ENCODE peak calls at places on chromosomes 12 and 14, in nine cellular contexts. F, Z, B, J, D, W, P, E and A are unnamed samples.

GRCh38 chr12:127389923-127390322 is 877.0 kb upstream of the TMEM132C start:
- DNase-seq in F (no peak), Z (peak), B (no peak), J (peak), D (no peak), W (peak), P (no peak), E (peak), A (no peak)

GRCh38 chr12:90399317-90399716 is 555.7 kb downstream of the CCER1 start:
- DNase-seq in F (no peak), Z (no peak), B (no peak), J (no peak), D (no peak), W (no peak), P (no peak), E (peak), A (no peak)

GRCh38 chr14:73759183-73759713 is 45.1 kb upstream of the PNMA1 start:
- DNase-seq in F (peak), Z (peak), B (peak), J (peak), D (peak), W (no peak), P (peak), E (peak), A (no peak)

GRCh38 chr14:29805415-29806123 is 122.1 kb downstream of the PRKD1 start:
- DNase-seq in F (no peak), Z (peak), B (no peak), J (no peak), D (no peak), W (peak), P (no peak), E (peak), A (no peak)

GRCh38 chr12:130560321-130560720 is 155.8 kb downstream of the RIMBP2 start:
- DNase-seq in F (no peak), Z (no peak), B (no peak), J (no peak), D (no peak), W (no peak), P (no peak), E (no peak), A (no peak)

GRCh38 chr12:110741795-110742717 is 635 bp downstream of the PPP1CC start:
- DNase-seq in F (no peak), Z (peak), B (no peak), J (peak), D (no peak), W (peak), P (no peak), E (no peak), A (no peak)

GRCh38 chr12:27969011-27969900 is 3.3 kb downstream of the PTHLH start:
- DNase-seq in F (no peak), Z (peak), B (no peak), J (peak), D (no peak), W (peak), P (no peak), E (no peak), A (no peak)

GRCh38 chr14:72754949-72755348 is 139.0 kb downstream of the DPF3 start:
- DNase-seq in F (no peak), Z (no peak), B (no peak), J (no peak), D (no peak), W (no peak), P (no peak), E (no peak), A (no peak)

GRCh38 chr12:98198261-98198982 is 317.0 kb upstream of the TMPO start:
- DNase-seq in F (no peak), Z (no peak), B (no peak), J (no peak), D (no peak), W (peak), P (no peak), E (no peak), A (no peak)

GRCh38 chr12:75720807-75721206 is 209.4 kb upstream of the KRR1 start:
- DNase-seq in F (no peak), Z (peak), B (no peak), J (peak), D (no peak), W (peak), P (no peak), E (no peak), A (no peak)

GRCh38 chr12:122282066-122282465 is 15.8 kb upstream of the VPS33A start:
- DNase-seq in F (no peak), Z (peak), B (no peak), J (peak), D (no peak), W (peak), P (no peak), E (peak), A (no peak)

GRCh38 chr12:94070520-94070919 is 77.9 kb upstream of the PLXNC1 start:
- DNase-seq in F (no peak), Z (no peak), B (no peak), J (no peak), D (no peak), W (no peak), P (no peak), E (no peak), A (no peak)

GRCh38 chr12:121334513-121335343 is 17.5 kb downstream of the ANAPC5 start:
- DNase-seq in F (no peak), Z (peak), B (peak), J (peak), D (no peak), W (peak), P (no peak), E (peak), A (peak)

GRCh38 chr14:30417121-30417520 is 141.8 kb upstream of the G2E3 start:
- DNase-seq in F (no peak), Z (no peak), B (no peak), J (no peak), D (no peak), W (no peak), P (no peak), E (no peak), A (no peak)

GRCh38 chr14:64812412-64812811 is 67.3 kb downstream of the SPTB start:
- DNase-seq in F (peak), Z (no peak), B (peak), J (peak), D (no peak), W (peak), P (no peak), E (no peak), A (peak)

GRCh38 chr12:21239866-21240265 is 94.9 kb downstream of the SLCO1A2 start:
- DNase-seq in F (no peak), Z (peak), B (no peak), J (no peak), D (no peak), W (no peak), P (no peak), E (no peak), A (no peak)

GRCh38 chr14:63432888-63433552 is 110.2 kb downstream of the PPP2R5E start:
- DNase-seq in F (no peak), Z (no peak), B (no peak), J (no peak), D (no peak), W (no peak), P (no peak), E (no peak), A (no peak)

GRCh38 chr12:108126990-108127468 is 2.1 kb upstream of the WSCD2 start:
- DNase-seq in F (no peak), Z (no peak), B (no peak), J (no peak), D (no peak), W (no peak), P (no peak), E (no peak), A (no peak)

GRCh38 chr14:71623939-71624338 is 308.3 kb upstream of the RGS6 start:
- DNase-seq in F (no peak), Z (no peak), B (no peak), J (no peak), D (no peak), W (no peak), P (no peak), E (no peak), A (no peak)

GRCh38 chr14:95256011-95256775 is 63.5 kb downstream of the CLMN start:
- DNase-seq in F (no peak), Z (peak), B (no peak), J (peak), D (no peak), W (no peak), P (no peak), E (no peak), A (no peak)

GRCh38 chr12:82832091-82832490 is 145.4 kb downstream of the TMTC2 start:
- DNase-seq in F (no peak), Z (no peak), B (no peak), J (no peak), D (no peak), W (no peak), P (no peak), E (no peak), A (no peak)

GRCh38 chr12:92973614-92974013 is 44.5 kb upstream of the EEA1 start:
- DNase-seq in F (no peak), Z (peak), B (no peak), J (no peak), D (no peak), W (no peak), P (no peak), E (peak), A (no peak)

GRCh38 chr12:93776581-93777018 is 99.4 kb downstream of the CRADD start:
- DNase-seq in F (no peak), Z (peak), B (no peak), J (no peak), D (no peak), W (no peak), P (no peak), E (peak), A (no peak)

GRCh38 chr12:117441751-117442150 is 80.3 kb upstream of the NOS1 start:
- DNase-seq in F (no peak), Z (peak), B (no peak), J (no peak), D (no peak), W (peak), P (peak), E (peak), A (no peak)

GRCh38 chr14:104171029-104171697 is 32.8 kb downstream of the KIF26A start:
- DNase-seq in F (no peak), Z (no peak), B (no peak), J (peak), D (no peak), W (peak), P (no peak), E (no peak), A (no peak)

GRCh38 chr12:92649511-92650227 is 53.1 kb upstream of the PLEKHG7 start:
- DNase-seq in F (peak), Z (peak), B (peak), J (peak), D (peak), W (peak), P (peak), E (peak), A (peak)

GRCh38 chr14:74952697-74953484 is 2.5 kb downstream of the PGF start:
- DNase-seq in F (no peak), Z (no peak), B (no peak), J (no peak), D (no peak), W (no peak), P (no peak), E (peak), A (no peak)

GRCh38 chr14:77542349-77543239 is 44.0 kb upstream of the ISM2 start:
- DNase-seq in F (no peak), Z (peak), B (no peak), J (peak), D (no peak), W (peak), P (no peak), E (no peak), A (no peak)

GRCh38 chr12:14696265-14696741 is at the start of gene GUCY2C:
- DNase-seq in F (no peak), Z (no peak), B (no peak), J (no peak), D (no peak), W (no peak), P (no peak), E (no peak), A (no peak)

GRCh38 chr14:75718199-75718598 is 57.2 kb downstream of the TTLL5 start:
- DNase-seq in F (no peak), Z (no peak), B (no peak), J (no peak), D (no peak), W (no peak), P (no peak), E (no peak), A (no peak)

GRCh38 chr14:81435578-81436295 is 35.6 kb upstream of the STON2 start:
- DNase-seq in F (peak), Z (peak), B (no peak), J (peak), D (no peak), W (peak), P (no peak), E (peak), A (peak)

GRCh38 chr12:122422769-122423257 is 344 bp upstream of the CLIP1 start:
- DNase-seq in F (no peak), Z (peak), B (no peak), J (peak), D (no peak), W (peak), P (no peak), E (peak), A (no peak)

GRCh38 chr12:52611080-52611468 is 7.3 kb downstream of the KRT73 start:
- DNase-seq in F (no peak), Z (no peak), B (no peak), J (no peak), D (no peak), W (no peak), P (no peak), E (no peak), A (no peak)

GRCh38 chr14:53840444-53840843 is 116.2 kb downstream of the BMP4 start:
- DNase-seq in F (no peak), Z (peak), B (no peak), J (no peak), D (no peak), W (no peak), P (no peak), E (no peak), A (no peak)

GRCh38 chr14:92520102-92520651 is 6.6 kb downstream of the RIN3 start:
- DNase-seq in F (no peak), Z (no peak), B (no peak), J (no peak), D (no peak), W (no peak), P (no peak), E (no peak), A (no peak)

GRCh38 chr14:58752782-58753181 is 115.0 kb downstream of the DACT1 start:
- DNase-seq in F (peak), Z (peak), B (no peak), J (no peak), D (no peak), W (no peak), P (peak), E (no peak), A (no peak)

GRCh38 chr14:81144811-81145598 is 75.8 kb downstream of the GTF2A1 start:
- DNase-seq in F (no peak), Z (peak), B (no peak), J (no peak), D (no peak), W (no peak), P (no peak), E (no peak), A (no peak)

GRCh38 chr14:95409472-95410307 is 90.0 kb upstream of the CLMN start:
- DNase-seq in F (no peak), Z (no peak), B (no peak), J (peak), D (no peak), W (no peak), P (no peak), E (no peak), A (no peak)

GRCh38 chr12:131862994-131863710 is 31.3 kb upstream of the ULK1 start:
- DNase-seq in F (no peak), Z (no peak), B (no peak), J (peak), D (no peak), W (no peak), P (no peak), E (no peak), A (no peak)

GRCh38 chr12:26108915-26109314 is 15.9 kb downstream of the BHLHE41 start:
- DNase-seq in F (no peak), Z (no peak), B (no peak), J (no peak), D (no peak), W (no peak), P (no peak), E (no peak), A (no peak)